ENCODE peak calls at places on chromosome 20, in nine cellular contexts. One of them, this sample, is unnamed.

GRCh38 chr20:47126709-47127108 is 229.8 kb downstream of the ZMYND8 start:
- DNase-seq in adrenal gland: no peak
- DNase-seq in NB4: no peak
- DNase-seq in lower leg skin: no peak
- DNase-seq in spleen: no peak
- DNase-seq in A549: no peak
- DNase-seq in HCT116: no peak
- DNase-seq in transverse colon: no peak
- DNase-seq in body of pancreas: no peak
- DNase-seq in this sample: no peak

GRCh38 chr20:60395993-60396392 is 437.8 kb downstream of the CDH26 start:
- DNase-seq in adrenal gland: no peak
- DNase-seq in NB4: no peak
- DNase-seq in lower leg skin: no peak
- DNase-seq in spleen: no peak
- DNase-seq in A549: no peak
- DNase-seq in HCT116: no peak
- DNase-seq in transverse colon: no peak
- DNase-seq in body of pancreas: peak
- DNase-seq in this sample: no peak

GRCh38 chr20:36181934-36182603 is 27.5 kb downstream of the EPB41L1 start:
- DNase-seq in adrenal gland: peak
- DNase-seq in NB4: peak
- DNase-seq in lower leg skin: no peak
- DNase-seq in spleen: no peak
- DNase-seq in A549: no peak
- DNase-seq in HCT116: no peak
- DNase-seq in transverse colon: no peak
- DNase-seq in body of pancreas: no peak
- DNase-seq in this sample: no peak

GRCh38 chr20:37385659-37386504 is 39.9 kb downstream of the SRC start:
- DNase-seq in adrenal gland: peak
- DNase-seq in NB4: no peak
- DNase-seq in lower leg skin: no peak
- DNase-seq in spleen: peak
- DNase-seq in A549: no peak
- DNase-seq in HCT116: no peak
- DNase-seq in transverse colon: no peak
- DNase-seq in body of pancreas: peak
- DNase-seq in this sample: no peak

GRCh38 chr20:57207251-57207650 is 59.2 kb downstream of the BMP7 start:
- DNase-seq in adrenal gland: no peak
- DNase-seq in NB4: no peak
- DNase-seq in lower leg skin: no peak
- DNase-seq in spleen: no peak
- DNase-seq in A549: no peak
- DNase-seq in HCT116: no peak
- DNase-seq in transverse colon: no peak
- DNase-seq in body of pancreas: no peak
- DNase-seq in this sample: no peak

GRCh38 chr20:3077618-3078134 is 6.3 kb downstream of the OXT start:
- DNase-seq in adrenal gland: no peak
- DNase-seq in NB4: no peak
- DNase-seq in lower leg skin: no peak
- DNase-seq in spleen: no peak
- DNase-seq in A549: no peak
- DNase-seq in HCT116: no peak
- DNase-seq in transverse colon: no peak
- DNase-seq in body of pancreas: no peak
- DNase-seq in this sample: no peak

GRCh38 chr20:57600324-57601210 is 19.7 kb downstream of the ZBP1 start:
- DNase-seq in adrenal gland: no peak
- DNase-seq in NB4: no peak
- DNase-seq in lower leg skin: no peak
- DNase-seq in spleen: no peak
- DNase-seq in A549: no peak
- DNase-seq in HCT116: no peak
- DNase-seq in transverse colon: no peak
- DNase-seq in body of pancreas: no peak
- DNase-seq in this sample: no peak

GRCh38 chr20:50924261-50924660 is 7.0 kb downstream of the ADNP start:
- DNase-seq in adrenal gland: no peak
- DNase-seq in NB4: peak
- DNase-seq in lower leg skin: no peak
- DNase-seq in spleen: no peak
- DNase-seq in A549: no peak
- DNase-seq in HCT116: no peak
- DNase-seq in transverse colon: no peak
- DNase-seq in body of pancreas: no peak
- DNase-seq in this sample: no peak

GRCh38 chr20:41339957-41340326 is 679 bp upstream of the LPIN3 start:
- DNase-seq in adrenal gland: peak
- DNase-seq in NB4: peak
- DNase-seq in lower leg skin: peak
- DNase-seq in spleen: peak
- DNase-seq in A549: peak
- DNase-seq in HCT116: peak
- DNase-seq in transverse colon: peak
- DNase-seq in body of pancreas: peak
- DNase-seq in this sample: peak

GRCh38 chr20:41344477-41344876 is 3.9 kb downstream of the LPIN3 start:
- DNase-seq in adrenal gland: no peak
- DNase-seq in NB4: no peak
- DNase-seq in lower leg skin: no peak
- DNase-seq in spleen: peak
- DNase-seq in A549: no peak
- DNase-seq in HCT116: no peak
- DNase-seq in transverse colon: no peak
- DNase-seq in body of pancreas: peak
- DNase-seq in this sample: no peak

GRCh38 chr20:41336711-41337492 is 3.7 kb upstream of the LPIN3 start:
- DNase-seq in adrenal gland: no peak
- DNase-seq in NB4: no peak
- DNase-seq in lower leg skin: no peak
- DNase-seq in spleen: no peak
- DNase-seq in A549: no peak
- DNase-seq in HCT116: no peak
- DNase-seq in transverse colon: no peak
- DNase-seq in body of pancreas: no peak
- DNase-seq in this sample: no peak

GRCh38 chr20:41342474-41343464 is 2.1 kb downstream of the LPIN3 start:
- DNase-seq in adrenal gland: no peak
- DNase-seq in NB4: no peak
- DNase-seq in lower leg skin: no peak
- DNase-seq in spleen: peak
- DNase-seq in A549: no peak
- DNase-seq in HCT116: no peak
- DNase-seq in transverse colon: peak
- DNase-seq in body of pancreas: no peak
- DNase-seq in this sample: no peak

DNA sequence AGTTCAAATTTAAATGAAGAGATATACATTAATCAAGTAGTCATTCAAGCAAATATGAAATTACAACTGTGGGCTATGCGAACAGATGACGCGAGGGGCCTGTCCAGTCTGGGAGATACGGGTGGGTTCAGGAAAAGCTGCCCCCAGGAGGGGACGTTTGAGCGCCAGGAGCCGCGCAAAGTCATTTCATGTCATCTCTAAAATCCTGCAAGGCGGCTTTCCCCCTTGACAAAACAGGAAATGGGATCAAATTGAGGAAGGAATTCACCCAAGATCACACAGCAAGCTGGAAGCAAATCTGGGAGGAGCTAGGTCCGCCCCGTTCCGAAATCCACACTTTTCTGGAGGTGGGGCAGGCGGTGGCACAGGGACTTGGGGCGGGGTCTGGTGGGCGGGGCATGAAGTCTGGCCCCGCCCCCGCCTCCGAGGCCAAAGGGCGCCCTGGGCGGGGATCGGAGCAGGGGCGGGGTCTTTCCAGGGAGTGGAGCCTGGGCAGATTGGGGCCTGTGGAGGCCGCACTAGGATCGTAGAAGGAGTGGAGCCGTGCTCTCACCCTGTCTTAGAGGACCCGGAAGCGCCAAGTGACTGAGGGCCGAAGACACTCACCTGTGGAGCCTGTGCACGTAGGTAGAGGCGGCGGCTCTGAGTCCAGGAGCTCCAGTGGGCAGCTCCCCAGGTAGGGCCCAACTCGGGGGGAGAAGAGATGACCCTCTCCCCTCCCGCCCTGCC is at the start of gene LPIN3:
- DNase-seq in adrenal gland: peak
- DNase-seq in NB4: peak
- DNase-seq in lower leg skin: peak
- DNase-seq in spleen: peak
- DNase-seq in A549: peak
- DNase-seq in HCT116: peak
- DNase-seq in transverse colon: peak
- DNase-seq in body of pancreas: peak
- DNase-seq in this sample: peak
- TF ChIP-seq POLR2A in adrenal gland: peak
- TF ChIP-seq POLR2A in NB4: no peak
- TF ChIP-seq POLR2A in lower leg skin: no peak
- TF ChIP-seq POLR2A in spleen: no peak
- TF ChIP-seq POLR2A in A549: peak
- TF ChIP-seq POLR2A in HCT116: peak
- TF ChIP-seq POLR2A in transverse colon: peak
- TF ChIP-seq POLR2A in body of pancreas: peak
- TF ChIP-seq POLR2A in this sample: peak

DNA sequence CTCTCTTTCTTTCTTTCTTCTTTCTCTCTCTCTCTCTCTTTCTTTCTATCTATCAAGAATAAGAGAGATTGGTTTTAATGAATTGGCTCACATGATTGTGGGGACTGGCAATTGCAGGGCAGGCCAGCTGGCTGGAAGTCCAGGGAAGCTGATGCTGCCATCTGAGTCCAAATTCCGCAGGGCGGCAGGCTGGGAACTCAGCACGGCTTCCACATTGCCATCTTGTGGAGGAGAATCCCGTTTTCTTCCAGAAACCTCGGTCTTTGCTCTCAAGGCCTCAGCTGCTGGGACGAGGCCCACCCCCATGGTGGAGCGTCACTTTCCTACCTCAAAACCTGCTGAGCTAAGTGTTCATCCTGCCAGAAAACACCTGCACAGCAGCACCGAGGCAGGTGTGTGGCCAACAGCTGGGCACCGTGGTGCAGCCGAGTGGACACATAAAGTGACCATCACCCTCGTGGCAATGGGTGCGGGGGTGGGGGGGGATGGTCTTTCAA is 58.8 kb upstream of the SLCO4A1 start:
- DNase-seq in adrenal gland: peak
- DNase-seq in NB4: no peak
- DNase-seq in lower leg skin: no peak
- DNase-seq in spleen: no peak
- DNase-seq in A549: no peak
- DNase-seq in HCT116: no peak
- DNase-seq in transverse colon: no peak
- DNase-seq in body of pancreas: no peak
- DNase-seq in this sample: no peak
- TF ChIP-seq CTCF in adrenal gland: no peak
- TF ChIP-seq CTCF in NB4: no peak
- TF ChIP-seq CTCF in lower leg skin: no peak
- TF ChIP-seq CTCF in spleen: no peak
- TF ChIP-seq CTCF in A549: no peak
- TF ChIP-seq CTCF in HCT116: no peak
- TF ChIP-seq CTCF in transverse colon: no peak
- TF ChIP-seq CTCF in body of pancreas: no peak
- TF ChIP-seq CTCF in this sample: no peak

GRCh38 chr20:44646023-44646640 is 5.4 kb downstream of the ADA start:
- DNase-seq in adrenal gland: no peak
- DNase-seq in NB4: peak
- DNase-seq in lower leg skin: no peak
- DNase-seq in spleen: peak
- DNase-seq in A549: no peak
- DNase-seq in HCT116: no peak
- DNase-seq in transverse colon: peak
- DNase-seq in body of pancreas: no peak
- DNase-seq in this sample: peak
- H3K4me3 ChIP-seq in adrenal gland: no peak
- H3K4me3 ChIP-seq in NB4: peak
- H3K4me3 ChIP-seq in lower leg skin: no peak
- H3K4me3 ChIP-seq in spleen: peak
- H3K4me3 ChIP-seq in A549: no peak
- H3K4me3 ChIP-seq in HCT116: no peak
- H3K4me3 ChIP-seq in transverse colon: no peak
- H3K4me3 ChIP-seq in body of pancreas: no peak
- H3K4me3 ChIP-seq in this sample: no peak

GRCh38 chr20:41137412-41138216 is at the start of gene PLCG1:
- DNase-seq in adrenal gland: peak
- DNase-seq in NB4: peak
- DNase-seq in lower leg skin: peak
- DNase-seq in spleen: peak
- DNase-seq in A549: peak
- DNase-seq in HCT116: no peak
- DNase-seq in transverse colon: peak
- DNase-seq in body of pancreas: peak
- DNase-seq in this sample: peak

GRCh38 chr20:41136336-41136694 is 1.0 kb upstream of the PLCG1 start:
- DNase-seq in adrenal gland: no peak
- DNase-seq in NB4: no peak
- DNase-seq in lower leg skin: no peak
- DNase-seq in spleen: no peak
- DNase-seq in A549: no peak
- DNase-seq in HCT116: no peak
- DNase-seq in transverse colon: no peak
- DNase-seq in body of pancreas: no peak
- DNase-seq in this sample: no peak

GRCh38 chr20:41135888-41136243 is 1.5 kb upstream of the PLCG1 start:
- DNase-seq in adrenal gland: no peak
- DNase-seq in NB4: no peak
- DNase-seq in lower leg skin: no peak
- DNase-seq in spleen: no peak
- DNase-seq in A549: no peak
- DNase-seq in HCT116: no peak
- DNase-seq in transverse colon: peak
- DNase-seq in body of pancreas: no peak
- DNase-seq in this sample: no peak

GRCh38 chr20:41138217-41138526 is 829 bp downstream of the PLCG1 start:
- DNase-seq in adrenal gland: no peak
- DNase-seq in NB4: no peak
- DNase-seq in lower leg skin: no peak
- DNase-seq in spleen: no peak
- DNase-seq in A549: no peak
- DNase-seq in HCT116: no peak
- DNase-seq in transverse colon: no peak
- DNase-seq in body of pancreas: no peak
- DNase-seq in this sample: no peak

DNA sequence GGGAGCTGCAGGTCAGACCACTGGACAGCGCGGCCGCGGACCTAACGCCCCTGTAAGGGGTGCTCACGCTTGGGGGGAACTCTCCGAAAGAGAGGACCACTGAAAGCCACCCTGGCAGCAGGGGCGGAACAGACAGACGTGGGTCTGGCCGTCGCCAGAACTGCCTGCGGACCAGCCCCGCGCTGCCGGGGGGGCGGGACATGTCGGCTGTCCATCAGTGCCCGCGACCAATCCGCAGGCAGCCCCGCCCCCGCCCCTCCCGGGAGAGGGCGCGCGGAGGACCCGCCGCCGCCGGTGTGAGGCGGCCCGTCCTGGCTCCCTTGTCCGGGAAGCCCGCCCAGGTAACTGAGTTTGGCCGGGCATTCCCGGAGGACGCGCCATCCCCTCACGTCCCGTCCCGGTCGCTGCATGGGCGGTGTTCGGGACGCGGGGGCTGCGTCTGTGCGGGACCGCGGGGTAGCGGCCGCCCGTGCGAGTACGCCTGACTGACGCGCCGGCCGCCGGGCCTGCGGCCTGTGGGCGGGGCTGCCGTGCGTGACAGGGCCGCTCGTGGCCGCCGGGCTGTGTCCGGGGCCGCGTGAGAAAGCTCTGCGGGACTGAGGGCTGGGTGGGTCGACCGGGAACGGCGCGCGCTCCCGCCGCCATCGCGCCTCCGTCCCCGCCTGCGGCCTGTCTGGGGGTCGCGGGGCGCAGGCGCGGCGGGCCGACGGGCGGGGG is 490 bp upstream of the PLCG1 start:
- DNase-seq in adrenal gland: peak
- DNase-seq in NB4: peak
- DNase-seq in lower leg skin: peak
- DNase-seq in spleen: peak
- DNase-seq in A549: peak
- DNase-seq in HCT116: peak
- DNase-seq in transverse colon: peak
- DNase-seq in body of pancreas: peak
- DNase-seq in this sample: peak
- TF ChIP-seq POLR2A in adrenal gland: peak
- TF ChIP-seq POLR2A in NB4: peak
- TF ChIP-seq POLR2A in lower leg skin: no peak
- TF ChIP-seq POLR2A in spleen: no peak
- TF ChIP-seq POLR2A in A549: peak
- TF ChIP-seq POLR2A in HCT116: peak
- TF ChIP-seq POLR2A in transverse colon: peak
- TF ChIP-seq POLR2A in body of pancreas: peak
- TF ChIP-seq POLR2A in this sample: peak